ENCODE peak calls at places on chromosomes 1 and 21, in five cellular contexts. H is adrenal gland; L is HAP-1; J is stimulated activated CD4-positive, alpha-beta T cell treated with anti-CD3 and anti-CD28 coated beads, TNF-alpha, amount 100 ng/mL, for 48 hours; F is SHP77 treated with DMSO at 0.1 percent for 48 hours. T is an unnamed sample.

GRCh38 chr1:25556791-25557476 is 13.5 kb downstream of the LDLRAP1 start:
- DNase-seq in J (no peak), H (no peak), L (no peak), F (no peak), T (no peak)

GRCh38 chr1:227351443-227351842 is 33.2 kb upstream of the CDC42BPA start:
- DNase-seq in F (no peak), L (no peak), J (no peak), H (peak), T (no peak)

GRCh38 chr1:185595835-185596667 is 138.1 kb upstream of the HMCN1 start:
- DNase-seq in F (peak), L (peak), H (peak), J (peak), T (peak)

GRCh38 chr1:220426989-220427388 is 100.9 kb upstream of the MARK1 start:
- DNase-seq in J (no peak), F (no peak), L (no peak), H (no peak), T (no peak)

GRCh38 chr21:45852886-45853400 is 128.6 kb upstream of the COL6A1 start:
- DNase-seq in F (no peak), J (no peak), L (no peak), H (no peak), T (no peak)

GRCh38 chr1:229526695-229527094 is 18.6 kb upstream of the NUP133 start:
- DNase-seq in H (no peak), J (no peak), F (no peak), L (no peak), T (no peak)

GRCh38 chr1:41515131-41515678 is 30.7 kb upstream of the EDN2 start:
- DNase-seq in H (no peak), F (no peak), J (no peak), L (no peak), T (no peak)

GRCh38 chr1:23370744-23371710 is 1.4 kb upstream of the ZNF436 start:
- DNase-seq in L (peak), H (no peak), J (no peak), F (no peak), T (no peak)

GRCh38 chr21:40846566-40847411 is at the start of gene DSCAM:
- DNase-seq in L (no peak), F (no peak), J (no peak), H (no peak), T (no peak)

GRCh38 chr1:243756529-243756928 is 93.5 kb downstream of the AKT3 start:
- DNase-seq in H (no peak), L (no peak), J (no peak), F (no peak), T (no peak)

GRCh38 chr1:54499097-54500029 is 48.7 kb upstream of the ACOT11 start:
- DNase-seq in L (peak), J (no peak), H (no peak), F (no peak), T (no peak)

GRCh38 chr1:219201656-219202055 is 28.0 kb downstream of the LYPLAL1 start:
- DNase-seq in F (no peak), J (no peak), H (no peak), L (no peak), T (no peak)

GRCh38 chr1:35873243-35873642 is 9.8 kb upstream of the AGO1 start:
- DNase-seq in L (no peak), H (no peak), F (no peak), J (no peak), T (no peak)

GRCh38 chr1:234143681-234144080 is 229.6 kb upstream of the COA6 start:
- DNase-seq in J (no peak), L (no peak), H (no peak), F (no peak), T (no peak)

GRCh38 chr1:180521474-180522203 is 19.3 kb upstream of the ACBD6 start:
- DNase-seq in J (no peak), H (no peak), F (no peak), L (no peak), T (no peak)

GRCh38 chr1:172682812-172683211 is 23.9 kb downstream of the FASLG start:
- DNase-seq in H (no peak), J (no peak), F (no peak), L (no peak), T (no peak)

GRCh38 chr1:154803203-154803920 is 66.7 kb downstream of the KCNN3 start:
- DNase-seq in H (no peak), L (no peak), F (peak), J (no peak), T (no peak)

GRCh38 chr1:62417351-62417999 is 19.4 kb upstream of the USP1 start:
- DNase-seq in L (no peak), J (no peak), F (no peak), H (no peak), T (no peak)

GRCh38 chr21:45507888-45508508 is 34.2 kb downstream of the SLC19A1 start:
- DNase-seq in F (no peak), L (no peak), J (no peak), H (no peak), T (no peak)

GRCh38 chr1:160291248-160292220 is 6.6 kb upstream of the PEX19 start:
- DNase-seq in H (peak), J (peak), F (peak), L (peak), T (peak)

GRCh38 chr1:118483245-118484006 is 298.4 kb upstream of the SPAG17 start:
- DNase-seq in J (no peak), F (no peak), L (no peak), H (no peak), T (no peak)

GRCh38 chr21:16179732-16180131 is 449.9 kb downstream of the USP25 start:
- DNase-seq in L (no peak), H (no peak), J (no peak), F (no peak), T (no peak)

GRCh38 chr1:211735208-211736170 is 60.1 kb upstream of the NEK2 start:
- DNase-seq in J (no peak), F (no peak), L (peak), H (peak), T (no peak)

GRCh38 chr1:64133036-64133435 is 70.4 kb upstream of the UBE2U start:
- DNase-seq in H (no peak), L (no peak), J (no peak), F (no peak), T (no peak)

T was measured in stimulated activated effector memory CD8-positive, alpha-beta T cell treated with anti-CD3 and anti-CD28 coated beads, Interleukin-12 subunit alpha, Interleukin-12 subunit beta, amount 100 ng/mL, for 72 hours.